ENCODE peak calls at places on chromosome 16, in five cellular contexts. V is mesenchymal stem cell, X is H9, R is mesendoderm, I is IMR-90. A is an unnamed sample.

GRCh38 chr16:69311533-69312388 is 611 bp downstream of the VPS4A start:
- DNase-seq in X (peak; percentile 73), R (peak; percentile 74), I (no peak), V (peak; percentile 50), A (peak; percentile 25)

GRCh38 chr16:27253526-27253930 is 15.0 kb downstream of the NSMCE1 start:
- DNase-seq in I (peak; percentile 92), R (no peak), X (no peak), V (peak; percentile 92), A (no peak)

GRCh38 chr16:89544113-89544512 is 16.4 kb upstream of the RPL13 start:
- DNase-seq in I (no peak), X (no peak), V (no peak), R (no peak), A (no peak)

GRCh38 chr16:57426356-57426755 is 20.8 kb downstream of the CIAPIN1 start:
- DNase-seq in X (no peak), V (no peak), R (no peak), I (no peak), A (no peak)

GRCh38 chr16:83771306-83771942 is 36.4 kb upstream of the HSBP1 start:
- DNase-seq in X (no peak), I (no peak), R (no peak), V (no peak), A (no peak)

GRCh38 chr16:57060323-57061083 is 31.9 kb upstream of the CPNE2 start:
- DNase-seq in X (no peak), V (no peak), R (no peak), I (no peak), A (no peak)

GRCh38 chr16:78606572-78606971 is 507.1 kb downstream of the WWOX start:
- DNase-seq in I (no peak), R (no peak), X (no peak), V (no peak), A (no peak)

GRCh38 chr16:49663081-49664057 is 192.5 kb downstream of the ZNF423 start:
- DNase-seq in I (no peak), X (no peak), V (peak; percentile 8), R (no peak), A (no peak)

GRCh38 chr16:58464916-58465731 is 34.8 kb upstream of the NDRG4 start:
- DNase-seq in V (peak; percentile 23), R (peak; percentile 78), I (no peak), X (peak; percentile 75), A (no peak)

GRCh38 chr16:6132121-6132520 is 1034.5 kb upstream of the EEF2KMT start:
- DNase-seq in I (no peak), X (no peak), V (no peak), R (peak; percentile 39), A (no peak)

GRCh38 chr16:56997931-56998330 is 8.6 kb downstream of the NLRC5 start:
- DNase-seq in I (no peak), V (no peak), X (no peak), R (no peak), A (no peak)

DNA sequence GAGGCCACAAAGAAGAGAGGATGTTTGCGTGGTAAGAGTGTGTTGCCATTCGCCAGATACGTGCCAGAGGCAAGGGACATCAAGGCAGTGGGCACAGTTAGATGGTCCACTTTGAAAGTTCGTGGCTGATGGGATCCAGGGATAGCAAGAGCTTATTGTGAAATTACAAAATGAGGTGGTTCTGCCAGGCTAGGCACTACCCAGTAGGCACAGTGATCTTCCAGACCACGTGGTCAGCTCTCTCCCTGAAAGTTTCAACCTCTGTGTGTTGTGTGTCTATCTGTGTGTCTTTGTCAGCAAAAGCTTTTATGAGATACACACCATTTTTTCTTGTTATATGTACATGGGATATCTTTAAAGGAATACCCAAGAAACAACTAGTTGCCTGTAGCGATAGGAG is 9.5 kb downstream of the SGF29 start:
- DNase-seq in X (no peak), I (no peak), V (no peak), R (no peak), A (no peak)
- H3K27ac ChIP-seq in X (no peak overlapping the region), I (no peak overlapping the region), V (no peak overlapping the region), R (no peak overlapping the region), A (no peak overlapping the region)

GRCh38 chr16:1546430-1546829 is 13.0 kb downstream of the TMEM204 start:
- DNase-seq in R (no peak), V (no peak), I (no peak), X (no peak), A (no peak)
- H3K4ac ChIP-seq in R (no peak overlapping the region), V (no peak overlapping the region), I (no peak overlapping the region), X (no peak overlapping the region), A (no peak overlapping the region)

GRCh38 chr16:84823484-84823883 is 3.7 kb downstream of the CRISPLD2 start:
- DNase-seq in X (no peak), I (no peak), V (no peak), R (no peak), A (no peak)
- H3K27ac ChIP-seq in X (no peak overlapping the region), I (no peak overlapping the region), V (no peak overlapping the region), R (no peak overlapping the region), A (no peak overlapping the region)

DNA sequence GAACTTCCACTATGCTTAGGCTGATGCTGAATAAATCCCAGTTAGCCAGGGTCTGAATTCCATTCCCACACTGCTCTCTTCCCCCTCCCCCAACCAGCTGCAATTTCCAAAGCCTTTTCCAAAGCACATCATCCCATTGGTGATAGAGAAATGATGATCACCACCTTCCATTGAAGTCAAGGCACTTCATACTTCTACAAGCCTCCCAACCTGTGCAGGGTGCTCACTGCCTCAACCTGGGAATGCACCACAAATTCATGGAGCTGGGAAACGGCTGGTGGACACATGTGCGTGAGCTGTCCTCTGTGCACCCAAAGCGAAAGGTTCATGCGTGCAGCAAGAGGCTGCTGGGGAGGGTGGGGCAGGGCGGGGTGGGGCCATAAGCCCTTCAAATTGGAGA is 302.7 kb upstream of the IRX3 start:
- DNase-seq in V (no peak), I (no peak), X (no peak), R (no peak), A (no peak)
- H3K4ac ChIP-seq in V (no peak overlapping the region), I (no peak overlapping the region), X (no peak overlapping the region), R (no peak overlapping the region), A (no peak overlapping the region)

GRCh38 chr16:72854537-72854936 is 193.4 kb downstream of the ZFHX3 start:
- DNase-seq in I (no peak), V (no peak), X (no peak), R (no peak), A (no peak)
- H3K27ac ChIP-seq in I (no peak overlapping the region), V (no peak overlapping the region), X (no peak overlapping the region), R (no peak overlapping the region), A (no peak overlapping the region)

GRCh38 chr16:3717235-3718018 is at the start of gene TRAP1:
- DNase-seq in V (peak; percentile 80), I (peak; percentile 75), X (peak; percentile 71), R (peak; percentile 66), A (peak; percentile 86)

GRCh38 chr16:3718628-3719027 is 1.3 kb upstream of the TRAP1 start:
- DNase-seq in V (no peak), X (no peak), I (no peak), R (no peak), A (no peak)

GRCh38 chr16:3715430-3715829 is 1.9 kb downstream of the TRAP1 start:
- DNase-seq in R (no peak), X (no peak), I (no peak), V (no peak), A (no peak)

GRCh38 chr16:3718019-3718391 is 681 bp upstream of the TRAP1 start:
- DNase-seq in X (no peak), I (no peak), R (no peak), V (no peak), A (no peak)

DNA sequence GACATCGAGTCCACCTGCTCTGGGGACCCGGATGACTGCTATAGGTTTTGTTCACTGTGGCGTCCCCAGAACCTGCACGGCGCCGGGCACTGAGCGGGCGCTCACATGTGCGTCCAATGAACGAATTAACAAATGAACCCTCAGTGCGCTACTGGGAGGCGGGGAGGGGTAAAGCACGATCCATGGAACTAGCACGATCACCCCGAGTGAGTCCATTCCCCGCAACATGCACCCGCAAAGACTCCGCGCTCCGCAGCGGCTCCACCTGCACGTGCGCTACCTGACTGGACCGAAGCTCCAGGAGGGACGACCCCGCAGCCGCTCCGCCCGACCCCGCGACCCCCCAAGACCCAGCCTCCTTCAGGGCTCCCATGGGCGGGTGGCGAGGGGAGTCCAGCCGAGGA is 491 bp downstream of the TRAP1 start:
- DNase-seq in I (no peak), R (peak; percentile 29), V (peak; percentile 40), X (no peak), A (peak; percentile 32)
- H3K4ac ChIP-seq in I (peak overlapping the region; percentile 65), R (no peak overlapping the region), V (peak overlapping the region; percentile 71), X (no peak overlapping the region), A (peak overlapping the region; percentile 94)

DNA sequence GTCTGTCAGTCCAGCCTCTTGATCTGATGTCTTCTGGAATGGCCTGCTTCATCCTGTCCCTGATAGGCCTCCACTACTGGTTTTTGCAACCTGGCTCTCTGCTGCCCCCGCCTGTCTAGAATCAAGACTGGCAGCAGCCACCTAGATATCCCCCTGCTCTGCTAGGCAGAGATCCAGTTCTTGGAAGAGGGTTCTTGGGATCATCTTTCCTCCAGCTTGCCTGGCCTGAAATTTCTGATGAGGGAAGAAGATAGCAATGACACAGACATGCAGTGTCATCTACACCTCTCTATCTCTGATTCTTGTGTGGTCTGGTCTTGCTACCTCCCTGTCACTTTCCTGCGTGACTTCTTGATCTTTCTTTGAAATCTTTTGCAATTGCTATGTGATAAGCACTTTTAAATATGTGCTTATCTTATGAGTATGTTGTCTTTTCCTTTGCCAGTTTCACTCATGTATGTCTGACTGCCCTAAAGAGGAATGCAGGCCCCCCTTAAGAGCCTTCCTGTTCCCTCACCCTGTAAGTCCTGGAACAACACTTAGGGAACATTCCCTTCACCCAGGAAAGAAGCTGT is 20.3 kb upstream of the NFATC3 start:
- DNase-seq in R (peak; percentile 77), V (peak; percentile 72), X (peak; percentile 77), I (peak; percentile 91), A (peak; percentile 74)
- H3K27ac ChIP-seq in R (no peak overlapping the region), V (peak overlapping the region; percentile 86), X (no peak overlapping the region), I (peak overlapping the region; percentile 62), A (no peak overlapping the region)

DNA sequence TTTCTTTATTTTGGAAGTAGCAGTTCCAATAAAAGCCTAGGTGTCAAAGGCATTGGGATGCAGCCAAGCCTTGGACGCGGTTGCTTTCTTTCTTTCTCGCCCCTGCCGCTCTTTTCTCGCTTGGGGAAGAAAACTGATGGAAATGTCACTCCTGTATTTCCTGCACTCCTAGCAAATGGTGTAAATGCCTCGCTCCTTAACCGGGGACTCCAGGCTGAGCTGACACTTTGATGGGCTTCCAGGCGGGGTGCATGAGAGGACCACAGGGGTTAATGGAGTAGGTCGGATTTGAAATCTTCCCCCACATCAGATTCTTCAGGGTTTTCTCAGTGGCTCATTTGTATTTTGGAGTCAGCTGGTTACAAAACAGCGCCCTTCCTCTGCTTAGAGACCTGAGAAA is 114.1 kb downstream of the FOXL1 start:
- DNase-seq in V (no peak), I (no peak), R (no peak), X (no peak), A (no peak)
- H3K4ac ChIP-seq in V (no peak overlapping the region), I (no peak overlapping the region), R (no peak overlapping the region), X (no peak overlapping the region), A (no peak overlapping the region)

A was measured in trophoblast cell.